ENCODE peak calls at places on chromosomes 12 and 14, in four cellular contexts. H, G, Q and K are unnamed samples.

GRCh38 chr14:56587701-56588100 is 8.1 kb downstream of the TMEM260 start:
- DNase-seq in Q (no peak), H (no peak), G (no peak), K (no peak)

GRCh38 chr14:80498533-80498932 is 287.2 kb upstream of the DIO2 start:
- DNase-seq in G (no peak), H (no peak), Q (no peak), K (no peak)

GRCh38 chr12:95328708-95329107 is 111.1 kb downstream of the VEZT start:
- DNase-seq in Q (no peak), H (no peak), G (no peak), K (no peak)

GRCh38 chr14:36583242-36584166 is 1.1 kb upstream of the NKX2-8 start:
- DNase-seq in Q (no peak), H (no peak), G (no peak), K (no peak)

GRCh38 chr14:36928432-36928831 is 244.0 kb downstream of the SLC25A21 start:
- DNase-seq in H (no peak), Q (no peak), G (no peak), K (no peak)

GRCh38 chr12:51886021-51886710 is 1.7 kb upstream of the ANKRD33 start:
- DNase-seq in H (no peak), G (peak; percentile 99), Q (peak; percentile 96), K (no peak)

GRCh38 chr14:96105921-96106441 is 66.8 kb downstream of the C14orf132 start:
- DNase-seq in H (no peak), G (no peak), Q (no peak), K (no peak)

GRCh38 chr12:91567100-91567485 is 384.5 kb upstream of the DCN start:
- DNase-seq in G (no peak), H (no peak), Q (no peak), K (no peak)

GRCh38 chr12:95215925-95216324 is 1.3 kb downstream of the FGD6 start:
- DNase-seq in G (peak; percentile 72), H (no peak), Q (peak; percentile 28), K (no peak)

GRCh38 chr12:72246370-72246769 is 25.8 kb upstream of the TRHDE start:
- DNase-seq in G (no peak), Q (peak; percentile 30), H (no peak), K (no peak)

GRCh38 chr12:113250045-113250444 is 28.8 kb downstream of the TPCN1 start:
- DNase-seq in H (no peak), G (no peak), Q (no peak), K (no peak)

GRCh38 chr14:72928872-72929271 is 2.6 kb downstream of the DCAF4 start:
- DNase-seq in Q (no peak), G (no peak), H (no peak), K (no peak)

GRCh38 chr12:90987101-90987500 is 17.7 kb downstream of the EPYC start:
- DNase-seq in Q (peak; percentile 40), H (no peak), G (no peak), K (no peak)

GRCh38 chr12:102029148-102029547 is 32.6 kb downstream of the WASHC3 start:
- DNase-seq in Q (no peak), G (no peak), H (no peak), K (no peak)

GRCh38 chr12:102022286-102022685 is 39.5 kb downstream of the WASHC3 start:
- DNase-seq in Q (no peak), H (no peak), G (no peak), K (no peak)

GRCh38 chr12:102024765-102025164 is 37.0 kb downstream of the WASHC3 start:
- DNase-seq in G (peak; percentile 42), Q (no peak), H (no peak), K (no peak)

GRCh38 chr12:102023343-102023930 is 38.4 kb downstream of the WASHC3 start:
- DNase-seq in Q (peak; percentile 43), G (peak; percentile 52), H (no peak), K (no peak)

GRCh38 chr12:102026728-102027127 is 35.1 kb downstream of the WASHC3 start:
- DNase-seq in H (no peak), Q (no peak), G (no peak), K (no peak)
- TF ChIP-seq CTCF in H (no peak), Q (peak; percentile 6), G (no peak), K (no peak)

DNA sequence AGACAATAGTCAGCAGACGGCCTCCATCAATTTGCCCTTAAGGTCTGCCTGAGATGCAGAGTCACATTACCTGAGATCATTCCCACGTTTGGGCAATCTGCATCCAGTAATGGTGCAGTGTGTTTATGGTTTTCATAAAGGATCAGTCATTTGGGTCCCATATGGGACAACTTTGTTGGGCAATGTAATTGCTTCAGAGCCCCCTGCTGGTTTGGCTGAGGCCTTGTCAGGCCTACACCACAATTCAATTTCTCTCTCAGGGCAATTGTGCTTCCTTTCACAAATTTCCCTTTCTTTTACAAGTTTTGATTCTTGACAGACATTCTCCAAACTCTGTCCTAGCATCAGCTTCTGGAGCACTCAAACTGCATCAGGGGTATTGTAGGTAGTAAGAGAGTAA is 191.2 kb upstream of the SSTR1 start:
- DNase-seq in Q (no peak), G (no peak), H (no peak), K (no peak)
- TF ChIP-seq CTCF in Q (peak; percentile 44), G (peak; percentile 37), H (peak; percentile 42), K (no peak)

GRCh38 chr14:93902619-93903307 is 24.4 kb upstream of the FAM181A start:
- DNase-seq in G (no peak), H (no peak), Q (no peak), K (no peak)

GRCh38 chr14:93901813-93902212 is 25.3 kb upstream of the FAM181A start:
- DNase-seq in G (no peak), Q (no peak), H (no peak), K (no peak)

GRCh38 chr14:93905623-93906022 is 21.5 kb upstream of the FAM181A start:
- DNase-seq in H (no peak), G (no peak), Q (no peak), K (no peak)

GRCh38 chr14:93906341-93907329 is 20.5 kb upstream of the FAM181A start:
- DNase-seq in G (peak; percentile 24), Q (peak; percentile 25), H (peak; percentile 67), K (no peak)

GRCh38 chr14:93903342-93904184 is 23.6 kb upstream of the FAM181A start:
- DNase-seq in Q (no peak), H (peak; percentile 46), G (no peak), K (no peak)
- TF ChIP-seq CTCF in Q (peak; percentile 53), H (no peak), G (peak; percentile 12), K (no peak)

GRCh38 chr12:58939399-58940100 is 19.2 kb upstream of the LRIG3 start:
- DNase-seq in H (no peak), Q (no peak), G (no peak), K (no peak)

GRCh38 chr12:58938440-58938839 is 18.1 kb upstream of the LRIG3 start:
- DNase-seq in H (no peak), G (no peak), Q (no peak), K (no peak)

GRCh38 chr12:58942345-58942744 is 22.0 kb upstream of the LRIG3 start:
- DNase-seq in H (no peak), G (no peak), Q (no peak), K (no peak)

GRCh38 chr12:58943079-58943478 is 22.8 kb upstream of the LRIG3 start:
- DNase-seq in Q (no peak), G (no peak), H (no peak), K (no peak)
- TF ChIP-seq CTCF in Q (no peak), G (no peak), H (no peak), K (no peak)

GRCh38 chr12:132507656-132508055 is 17.7 kb downstream of the FBRSL1 start:
- DNase-seq in G (no peak), Q (no peak), H (no peak), K (no peak)
- TF ChIP-seq CTCF in G (no peak), Q (peak; percentile 18), H (no peak), K (no peak)

GRCh38 chr14:55136868-55137785 is 8.1 kb downstream of the LGALS3 start:
- DNase-seq in G (peak; percentile 95), Q (peak; percentile 90), H (no peak), K (no peak)

GRCh38 chr14:55131782-55132181 is 2.7 kb downstream of the LGALS3 start:
- DNase-seq in H (no peak), Q (no peak), G (no peak), K (no peak)

GRCh38 chr14:55130194-55130550 is 1.1 kb downstream of the LGALS3 start:
- DNase-seq in Q (no peak), G (no peak), H (no peak), K (no peak)

GRCh38 chr14:55136241-55136640 is 7.2 kb downstream of the LGALS3 start:
- DNase-seq in H (no peak), Q (peak; percentile 32), G (peak; percentile 50), K (no peak)

DNA sequence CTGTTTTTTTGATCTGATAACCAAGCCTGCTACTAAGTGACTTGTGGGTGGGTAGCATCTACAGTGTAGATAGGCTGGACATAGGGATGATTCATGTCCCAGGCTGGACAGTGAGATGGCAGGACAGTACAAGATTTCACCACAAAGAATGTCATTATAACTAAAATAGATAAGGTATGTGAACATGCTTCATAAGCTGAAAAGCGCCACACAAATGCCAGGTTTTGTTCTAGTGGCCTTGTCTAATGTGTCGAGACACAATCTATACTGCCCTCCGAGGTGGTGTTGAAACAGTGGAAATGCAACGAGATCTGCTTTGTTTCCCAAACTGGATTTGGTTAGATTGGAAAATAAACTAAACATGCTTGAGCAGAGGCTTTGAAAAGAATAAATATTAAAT is 4.4 kb downstream of the LGALS3 start:
- DNase-seq in Q (peak; percentile 72), G (peak; percentile 72), H (no peak), K (no peak)
- TF ChIP-seq CTCF in Q (peak; percentile 50), G (peak; percentile 48), H (no peak), K (no peak)

GRCh38 chr14:68814376-68815287 is 21.8 kb upstream of the ZFP36L1 start:
- DNase-seq in Q (no peak), H (peak; percentile 51), G (peak; percentile 53), K (peak; percentile 49)
- TF ChIP-seq CTCF in Q (no peak), H (no peak), G (no peak), K (no peak)

DNA sequence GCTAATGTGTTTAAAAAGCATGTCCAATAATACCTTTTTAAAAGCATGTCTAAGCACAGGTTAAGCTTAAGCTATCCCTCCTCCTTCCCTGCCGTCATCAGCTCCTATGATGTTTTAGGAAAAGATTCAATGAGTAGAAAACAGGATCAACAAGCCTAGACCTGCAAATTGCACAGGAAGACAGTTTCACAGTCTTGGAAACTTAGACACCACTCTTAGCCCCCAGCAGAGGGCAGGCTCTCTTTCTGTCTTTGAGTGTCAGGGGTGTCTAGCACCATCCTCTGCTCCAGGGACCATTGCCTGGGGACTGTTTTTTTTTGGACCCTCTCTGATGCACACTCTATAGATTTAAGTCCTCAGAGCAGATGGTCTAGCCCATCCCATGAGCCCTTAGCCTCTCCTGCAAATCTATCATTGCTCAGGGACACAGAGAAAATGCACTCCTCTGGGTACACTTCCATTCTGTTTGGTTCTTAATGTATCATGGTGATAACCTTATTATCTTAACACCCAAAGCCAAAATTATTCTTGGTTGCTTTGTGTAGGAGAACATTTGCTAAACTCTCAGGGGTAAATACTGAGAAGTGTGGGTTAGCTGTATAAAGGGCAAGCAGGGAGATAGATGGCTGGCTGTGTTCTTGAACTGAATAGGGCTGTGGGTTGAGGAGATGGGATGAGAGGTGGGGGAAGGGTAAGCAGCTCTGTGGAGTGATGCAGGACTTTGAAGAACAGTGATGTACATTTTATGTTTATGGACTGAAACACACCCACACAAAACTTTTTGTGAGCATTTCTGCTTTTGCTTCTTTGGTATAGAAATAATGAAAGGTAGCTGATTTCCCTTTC is 259.9 kb upstream of the DDHD1 start:
- DNase-seq in G (peak; percentile 23), Q (no peak), H (no peak), K (no peak)
- TF ChIP-seq CTCF in G (peak; percentile 72), Q (peak; percentile 71), H (peak; percentile 43), K (no peak)